ENCODE peak calls at places on chromosomes 5 and 9, in seven cellular contexts. V is A549; A is coronary artery; R is CD4-positive, alpha-beta T cell; J is fibroblast of lung; H is psoas muscle; B is mucosa of descending colon. N is an unnamed sample.

GRCh38 chr5:180797256-180798192 is 5.1 kb downstream of the MGAT1 start:
- DNase-seq in J (no peak), R (no peak), B (no peak), V (no peak), H (no peak), A (no peak), N (no peak)

GRCh38 chr5:141680751-141681201 is 1.3 kb downstream of the ARAP3 start:
- DNase-seq in H (peak), V (no peak), B (no peak), R (no peak), A (no peak), J (no peak), N (no peak)

GRCh38 chr9:138114501-138115245 is 237.1 kb downstream of the CACNA1B start:
- DNase-seq in A (no peak), H (no peak), R (no peak), B (no peak), J (no peak), V (no peak), N (no peak)

GRCh38 chr9:4061717-4062116 is 238.2 kb downstream of the GLIS3 start:
- DNase-seq in B (no peak), R (no peak), H (no peak), V (no peak), J (no peak), A (no peak), N (no peak)

GRCh38 chr5:138960145-138960692 is 85.1 kb upstream of the LRRTM2 start:
- DNase-seq in V (no peak), J (no peak), B (no peak), H (no peak), A (no peak), R (no peak), N (no peak)

GRCh38 chr9:113993838-113994540 is 84.1 kb downstream of the AMBP start:
- DNase-seq in H (peak), B (peak), J (peak), R (no peak), A (peak), V (no peak), N (no peak)

GRCh38 chr5:135739383-135739961 is 95.0 kb upstream of the SLC25A48 start:
- DNase-seq in H (no peak), R (no peak), J (peak), A (no peak), V (no peak), B (no peak), N (no peak)

GRCh38 chr9:98091735-98092632 is 27.0 kb downstream of the TRIM14 start:
- DNase-seq in V (no peak), A (no peak), J (no peak), R (no peak), B (no peak), H (no peak), N (no peak)

GRCh38 chr9:137459601-137460362 is 648 bp upstream of the NSMF start:
- DNase-seq in V (no peak), J (no peak), R (no peak), B (no peak), A (peak), H (no peak), N (peak)

GRCh38 chr5:33563530-33563929 is 122.8 kb downstream of the TARS1 start:
- DNase-seq in R (no peak), B (no peak), H (no peak), A (no peak), V (no peak), J (no peak), N (no peak)

GRCh38 chr5:157971466-157972324 is 112.8 kb upstream of the CLINT1 start:
- DNase-seq in V (no peak), B (no peak), A (no peak), R (no peak), J (no peak), H (no peak), N (no peak)

DNA sequence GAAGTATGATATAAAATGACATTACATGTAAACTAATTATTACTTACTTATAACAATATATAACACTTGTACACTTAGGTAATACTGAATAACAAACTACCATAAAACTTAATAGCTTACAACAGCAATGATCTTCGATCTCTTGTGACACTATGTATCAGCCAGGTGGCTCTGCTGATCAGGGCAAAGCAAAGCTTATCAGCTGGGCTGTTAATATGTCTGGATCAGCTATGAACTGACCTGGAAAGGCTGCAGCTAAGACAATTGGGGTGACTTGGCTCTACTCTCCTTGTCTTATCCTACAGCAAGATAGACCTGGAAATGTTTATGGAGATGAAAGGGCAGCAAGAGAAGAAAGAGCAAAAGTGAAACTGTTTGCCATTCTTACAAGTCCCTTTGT is 511.3 kb downstream of the TLR4 start:
- DNase-seq in A (no peak), H (no peak), R (no peak), V (no peak), J (no peak), B (no peak), N (no peak)
- TF ChIP-seq CTCF in A (no peak), H (no peak), R (no peak), V (no peak), J (no peak), B (no peak), N (no peak)

GRCh38 chr5:118698774-118699173 is 289.6 kb downstream of the DTWD2 start:
- DNase-seq in A (no peak), B (no peak), H (no peak), J (no peak), R (no peak), V (no peak), N (no peak)
- TF ChIP-seq CTCF in A (no peak), B (no peak), H (no peak), J (no peak), R (no peak), V (no peak), N (no peak)

DNA sequence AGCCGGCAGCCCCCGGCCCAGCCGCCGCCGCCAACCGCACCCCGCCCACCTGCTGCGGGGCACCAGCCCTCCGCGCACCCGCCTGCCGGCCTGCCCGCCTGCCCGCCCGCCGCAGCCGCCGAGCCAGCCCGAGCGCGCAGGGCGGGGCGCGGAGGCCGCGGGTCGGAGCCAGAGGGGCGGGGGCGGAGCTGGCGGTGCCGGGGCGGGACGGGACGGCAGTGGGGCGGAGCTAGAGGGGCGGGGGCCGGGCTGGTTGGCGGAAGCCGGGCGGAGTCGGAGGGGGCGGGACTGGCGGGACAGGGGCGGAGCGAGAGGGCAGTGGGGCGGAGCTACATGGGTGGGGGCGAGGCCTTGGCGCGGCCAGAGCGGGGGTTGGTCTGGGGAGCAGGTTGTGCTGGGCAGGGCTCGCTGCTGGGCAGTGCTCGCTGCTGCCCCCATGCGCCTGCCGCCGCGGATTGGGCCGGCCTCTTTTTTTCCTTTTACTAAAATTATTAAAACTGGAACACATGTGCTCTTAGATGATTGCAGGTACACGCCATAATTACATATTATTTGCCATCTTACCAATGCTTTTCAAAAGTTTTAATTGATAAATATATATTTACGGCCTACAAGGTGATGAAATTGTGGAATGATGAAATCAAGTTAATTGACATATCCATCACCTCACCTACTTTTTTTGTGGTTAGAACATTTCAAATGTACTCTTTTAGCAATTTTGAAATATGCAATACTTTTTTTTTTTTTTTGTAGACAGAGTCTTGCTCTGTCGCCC is at the start of gene SH3GLB2:
- DNase-seq in H (peak), R (peak), B (peak), V (peak), J (peak), A (peak), N (peak)
- TF ChIP-seq CTCF in H (peak), R (no peak), B (peak), V (peak), J (peak), A (peak), N (peak)

GRCh38 chr9:127825319-127826051 is 22.8 kb downstream of the FPGS start:
- DNase-seq in R (no peak), V (peak), H (no peak), J (no peak), A (no peak), B (peak), N (no peak)
- TF ChIP-seq CTCF in R (no peak), V (peak), H (peak), J (no peak), A (no peak), B (peak), N (no peak)

N was measured in GM20000.